ENCODE peak calls at places on chromosome 14, in eight cellular contexts. B, H, M, N, E, X, K and T are unnamed samples.

GRCh38 chr14:28823245-28823644 is 56.7 kb downstream of the FOXG1 start:
- DNase-seq in X (no peak), K (no peak), B (no peak), H (no peak), E (no peak), N (no peak), M (no peak), T (no peak)

GRCh38 chr14:77158175-77158908 is 16.8 kb upstream of the ZDHHC22 start:
- DNase-seq in M (no peak), H (no peak), N (no peak), B (peak), E (no peak), K (no peak), X (peak), T (no peak)

GRCh38 chr14:45633220-45633984 is 380.4 kb upstream of the MIS18BP1 start:
- DNase-seq in N (no peak), K (no peak), H (no peak), B (no peak), M (no peak), E (no peak), X (no peak), T (no peak)

GRCh38 chr14:104346112-104346462 is 207.7 kb downstream of the KIF26A start:
- DNase-seq in H (no peak), K (no peak), M (no peak), X (no peak), E (no peak), B (no peak), N (no peak), T (no peak)

GRCh38 chr14:74875941-74876913 is at the start of gene PROX2:
- DNase-seq in H (peak), X (no peak), B (peak), M (no peak), N (no peak), K (no peak), E (peak), T (no peak)

GRCh38 chr14:37196604-37197420 is 925 bp upstream of the MIPOL1 start:
- DNase-seq in E (no peak), N (no peak), H (no peak), X (no peak), K (no peak), M (no peak), B (peak), T (no peak)

GRCh38 chr14:68569970-68570409 is 222.9 kb downstream of the ZFP36L1 start:
- DNase-seq in H (no peak), M (no peak), B (no peak), K (no peak), X (no peak), N (no peak), E (no peak), T (no peak)

GRCh38 chr14:68675233-68675577 is 117.7 kb downstream of the ZFP36L1 start:
- DNase-seq in B (peak), E (no peak), N (no peak), H (no peak), M (no peak), X (no peak), K (peak), T (no peak)

GRCh38 chr14:102901633-102902032 is 20.8 kb upstream of the AMN start:
- DNase-seq in E (no peak), M (no peak), N (peak), K (no peak), B (no peak), H (no peak), X (no peak), T (no peak)

GRCh38 chr14:58082491-58083098 is 69.4 kb downstream of the ARMH4 start:
- DNase-seq in M (no peak), B (peak), E (no peak), K (peak), X (no peak), H (no peak), N (no peak), T (peak)

GRCh38 chr14:72812292-72812851 is 81.5 kb downstream of the DPF3 start:
- DNase-seq in E (no peak), H (no peak), X (no peak), B (no peak), K (no peak), N (no peak), M (no peak), T (peak)

GRCh38 chr14:64639340-64639821 is 64.8 kb upstream of the PLEKHG3 start:
- DNase-seq in N (no peak), K (no peak), X (no peak), B (no peak), H (no peak), E (no peak), M (no peak), T (no peak)

GRCh38 chr14:52706286-52706685 is 714 bp upstream of the PSMC6 start:
- DNase-seq in N (no peak), H (peak), E (no peak), B (peak), M (no peak), K (no peak), X (no peak), T (no peak)